ENCODE peak calls at places on chromosomes 12 and 14, in ten cellular contexts. One of them, this sample, is unnamed.

GRCh38 chr12:81819991-81820633 is 61.0 kb upstream of the PPFIA2 start:
- DNase-seq in ELF-1: no peak
- DNase-seq in MM.1S: no peak
- DNase-seq in NCI-H2029: no peak
- DNase-seq in GM04504: no peak
- DNase-seq in sciatic nerve: no peak
- DNase-seq in skeletal muscle cell: no peak
- DNase-seq in occipital lobe: no peak
- DNase-seq in lower leg skin: no peak
- DNase-seq in anterior cingulate cortex: no peak
- DNase-seq in this sample: no peak

GRCh38 chr14:72466325-72466724 is 427.6 kb downstream of the DPF3 start:
- DNase-seq in lower leg skin: no peak
- DNase-seq in occipital lobe: no peak
- DNase-seq in NCI-H2029: no peak
- DNase-seq in skeletal muscle cell: no peak
- DNase-seq in GM04504: no peak
- DNase-seq in MM.1S: no peak
- DNase-seq in ELF-1: no peak
- DNase-seq in sciatic nerve: no peak
- DNase-seq in anterior cingulate cortex: no peak
- DNase-seq in this sample: no peak

GRCh38 chr14:102774391-102775153 is 2.7 kb upstream of the TRAF3 start:
- DNase-seq in skeletal muscle cell: peak
- DNase-seq in sciatic nerve: peak
- DNase-seq in GM04504: peak
- DNase-seq in anterior cingulate cortex: no peak
- DNase-seq in lower leg skin: peak
- DNase-seq in ELF-1: peak
- DNase-seq in MM.1S: peak
- DNase-seq in occipital lobe: no peak
- DNase-seq in NCI-H2029: peak
- DNase-seq in this sample: no peak

GRCh38 chr12:92105110-92105509 is 40.5 kb downstream of the BTG1 start:
- DNase-seq in lower leg skin: no peak
- DNase-seq in skeletal muscle cell: no peak
- DNase-seq in NCI-H2029: no peak
- DNase-seq in MM.1S: no peak
- DNase-seq in ELF-1: no peak
- DNase-seq in occipital lobe: no peak
- DNase-seq in anterior cingulate cortex: no peak
- DNase-seq in sciatic nerve: no peak
- DNase-seq in GM04504: no peak
- DNase-seq in this sample: no peak

GRCh38 chr14:100271247-100271939 is 32.4 kb downstream of the YY1 start:
- DNase-seq in MM.1S: no peak
- DNase-seq in skeletal muscle cell: no peak
- DNase-seq in sciatic nerve: no peak
- DNase-seq in anterior cingulate cortex: no peak
- DNase-seq in ELF-1: no peak
- DNase-seq in occipital lobe: no peak
- DNase-seq in lower leg skin: no peak
- DNase-seq in NCI-H2029: no peak
- DNase-seq in GM04504: no peak
- DNase-seq in this sample: peak

GRCh38 chr12:117026343-117026742 is 72.9 kb downstream of the TESC start:
- DNase-seq in skeletal muscle cell: no peak
- DNase-seq in anterior cingulate cortex: no peak
- DNase-seq in GM04504: no peak
- DNase-seq in sciatic nerve: peak
- DNase-seq in NCI-H2029: no peak
- DNase-seq in ELF-1: no peak
- DNase-seq in occipital lobe: no peak
- DNase-seq in MM.1S: no peak
- DNase-seq in lower leg skin: no peak
- DNase-seq in this sample: no peak

GRCh38 chr12:105706321-105706972 is 376.0 kb downstream of the C12orf75 start:
- DNase-seq in occipital lobe: peak
- DNase-seq in lower leg skin: no peak
- DNase-seq in ELF-1: peak
- DNase-seq in NCI-H2029: no peak
- DNase-seq in sciatic nerve: no peak
- DNase-seq in GM04504: no peak
- DNase-seq in anterior cingulate cortex: no peak
- DNase-seq in MM.1S: no peak
- DNase-seq in skeletal muscle cell: peak
- DNase-seq in this sample: no peak

GRCh38 chr12:1918875-1919236 is 404 bp upstream of the CACNA2D4 start:
- DNase-seq in occipital lobe: no peak
- DNase-seq in anterior cingulate cortex: no peak
- DNase-seq in skeletal muscle cell: no peak
- DNase-seq in GM04504: no peak
- DNase-seq in lower leg skin: no peak
- DNase-seq in sciatic nerve: peak
- DNase-seq in MM.1S: no peak
- DNase-seq in NCI-H2029: no peak
- DNase-seq in ELF-1: no peak
- DNase-seq in this sample: no peak

GRCh38 chr14:96398432-96398831 is 6.5 kb downstream of the AK7 start:
- DNase-seq in lower leg skin: no peak
- DNase-seq in sciatic nerve: no peak
- DNase-seq in skeletal muscle cell: no peak
- DNase-seq in occipital lobe: no peak
- DNase-seq in ELF-1: no peak
- DNase-seq in GM04504: no peak
- DNase-seq in anterior cingulate cortex: no peak
- DNase-seq in NCI-H2029: no peak
- DNase-seq in MM.1S: no peak
- DNase-seq in this sample: no peak

GRCh38 chr12:47785036-47785886 is 12.2 kb downstream of the SLC48A1 start:
- DNase-seq in skeletal muscle cell: no peak
- DNase-seq in NCI-H2029: no peak
- DNase-seq in anterior cingulate cortex: no peak
- DNase-seq in sciatic nerve: peak
- DNase-seq in MM.1S: no peak
- DNase-seq in GM04504: no peak
- DNase-seq in lower leg skin: no peak
- DNase-seq in ELF-1: no peak
- DNase-seq in occipital lobe: no peak
- DNase-seq in this sample: no peak

GRCh38 chr14:31291210-31291609 is 83.6 kb upstream of the HECTD1 start:
- DNase-seq in ELF-1: no peak
- DNase-seq in anterior cingulate cortex: no peak
- DNase-seq in sciatic nerve: no peak
- DNase-seq in NCI-H2029: peak
- DNase-seq in MM.1S: no peak
- DNase-seq in lower leg skin: no peak
- DNase-seq in GM04504: no peak
- DNase-seq in skeletal muscle cell: no peak
- DNase-seq in occipital lobe: no peak
- DNase-seq in this sample: no peak

GRCh38 chr12:13024151-13024946 is 19.8 kb upstream of the FAM234B start:
- DNase-seq in sciatic nerve: no peak
- DNase-seq in NCI-H2029: no peak
- DNase-seq in MM.1S: peak
- DNase-seq in occipital lobe: no peak
- DNase-seq in lower leg skin: peak
- DNase-seq in ELF-1: no peak
- DNase-seq in GM04504: no peak
- DNase-seq in skeletal muscle cell: peak
- DNase-seq in anterior cingulate cortex: no peak
- DNase-seq in this sample: no peak

GRCh38 chr12:28951941-28952340 is 197.1 kb upstream of the FAR2 start:
- DNase-seq in lower leg skin: no peak
- DNase-seq in skeletal muscle cell: no peak
- DNase-seq in NCI-H2029: no peak
- DNase-seq in ELF-1: no peak
- DNase-seq in occipital lobe: no peak
- DNase-seq in anterior cingulate cortex: no peak
- DNase-seq in sciatic nerve: no peak
- DNase-seq in GM04504: no peak
- DNase-seq in MM.1S: no peak
- DNase-seq in this sample: no peak

GRCh38 chr12:124397807-124398577 is 103.1 kb downstream of the RFLNA start:
- DNase-seq in GM04504: no peak
- DNase-seq in MM.1S: no peak
- DNase-seq in skeletal muscle cell: no peak
- DNase-seq in NCI-H2029: peak
- DNase-seq in occipital lobe: no peak
- DNase-seq in sciatic nerve: no peak
- DNase-seq in lower leg skin: no peak
- DNase-seq in anterior cingulate cortex: no peak
- DNase-seq in ELF-1: no peak
- DNase-seq in this sample: no peak

GRCh38 chr12:72792889-72793288 is 520.7 kb downstream of the TRHDE start:
- DNase-seq in MM.1S: no peak
- DNase-seq in lower leg skin: no peak
- DNase-seq in NCI-H2029: no peak
- DNase-seq in sciatic nerve: no peak
- DNase-seq in GM04504: no peak
- DNase-seq in skeletal muscle cell: no peak
- DNase-seq in anterior cingulate cortex: no peak
- DNase-seq in ELF-1: no peak
- DNase-seq in occipital lobe: no peak
- DNase-seq in this sample: no peak

GRCh38 chr12:47725893-47726292 is 603 bp upstream of the ENDOU start:
- DNase-seq in GM04504: peak
- DNase-seq in skeletal muscle cell: peak
- DNase-seq in occipital lobe: no peak
- DNase-seq in NCI-H2029: no peak
- DNase-seq in ELF-1: no peak
- DNase-seq in anterior cingulate cortex: no peak
- DNase-seq in MM.1S: no peak
- DNase-seq in lower leg skin: no peak
- DNase-seq in sciatic nerve: no peak
- DNase-seq in this sample: no peak